ENCODE peak calls at places on chromosomes 5 and 9, in eight cellular contexts. A is bronchial epithelial cell, Y is transverse colon, C is cardiac muscle cell, Q is AG04449, H is heart left ventricle, M is A549, V is left ventricle myocardium inferior. B is an unnamed sample.

GRCh38 chr5:14234204-14234603 is 91.1 kb downstream of the TRIO start:
- DNase-seq in A (peak; percentile 70), Y (no peak), C (no peak), Q (no peak), H (no peak), M (peak; percentile 34), V (no peak), B (no peak)

GRCh38 chr9:26530841-26531240 is 361.8 kb downstream of the CAAP1 start:
- DNase-seq in A (no peak), Y (no peak), C (no peak), Q (no peak), H (no peak), M (no peak), V (no peak), B (no peak)

GRCh38 chr5:10556893-10557746 is 6.8 kb upstream of the ANKRD33B start:
- DNase-seq in A (no peak), Y (no peak), C (no peak), Q (no peak), H (no peak), M (peak; percentile 69), V (no peak), B (no peak)

GRCh38 chr9:123691904-123692303 is 238.0 kb downstream of the DENND1A start:
- DNase-seq in A (no peak), Y (no peak), C (no peak), Q (no peak), H (no peak), M (no peak), V (no peak), B (no peak)

GRCh38 chr5:179930788-179931473 is 23.2 kb upstream of the TBC1D9B start:
- DNase-seq in A (no peak), Y (no peak), C (no peak), Q (no peak), H (no peak), M (no peak), V (no peak), B (no peak)

GRCh38 chr5:115379622-115380344 is 83.3 kb upstream of the CCDC112 start:
- DNase-seq in A (peak; percentile 84), Y (peak; percentile 32), C (no peak), Q (no peak), H (no peak), M (no peak), V (no peak), B (no peak)

GRCh38 chr5:157689942-157690689 is 18.8 kb downstream of the C5orf52 start:
- DNase-seq in A (no peak), Y (no peak), C (no peak), Q (no peak), H (no peak), M (no peak), V (no peak), B (no peak)

GRCh38 chr5:58046371-58046770 is 413.5 kb downstream of the PLK2 start:
- DNase-seq in A (no peak), Y (no peak), C (no peak), Q (no peak), H (no peak), M (no peak), V (no peak), B (no peak)

GRCh38 chr9:89815061-89815902 is 210.5 kb downstream of the GADD45G start:
- DNase-seq in A (no peak), Y (no peak), C (no peak), Q (no peak), H (no peak), M (no peak), V (no peak), B (no peak)

GRCh38 chr9:121676916-121677315 is 25.5 kb downstream of the DAB2IP start:
- DNase-seq in A (no peak), Y (no peak), C (no peak), Q (no peak), H (no peak), M (no peak), V (no peak), B (no peak)

GRCh38 chr5:68460147-68460760 is 244.7 kb downstream of the PIK3R1 start:
- DNase-seq in A (peak; percentile 74), Y (peak; percentile 26), C (peak; percentile 73), Q (no peak), H (peak; percentile 23), M (peak; percentile 69), V (no peak), B (no peak)

GRCh38 chr9:83701769-83702168 is 6.0 kb downstream of the UBQLN1 start:
- DNase-seq in A (peak; percentile 63), Y (no peak), C (no peak), Q (peak; percentile 47), H (no peak), M (peak; percentile 11), V (no peak), B (peak; percentile 59)

GRCh38 chr5:174549254-174549653 is 175.1 kb upstream of the MSX2 start:
- DNase-seq in A (no peak), Y (no peak), C (no peak), Q (no peak), H (no peak), M (no peak), V (no peak), B (no peak)

GRCh38 chr9:137920753-137921152 is 43.2 kb downstream of the CACNA1B start:
- DNase-seq in A (no peak), Y (no peak), C (no peak), Q (no peak), H (no peak), M (no peak), V (no peak), B (no peak)

GRCh38 chr9:94870793-94871558 is 144.5 kb downstream of the AOPEP start:
- DNase-seq in A (peak; percentile 57), Y (no peak), C (no peak), Q (no peak), H (peak; percentile 75), M (peak; percentile 73), V (peak; percentile 65), B (peak; percentile 76)

GRCh38 chr5:135332519-135333150 is 66.4 kb downstream of the MACROH2A1 start:
- DNase-seq in A (peak; percentile 67), Y (no peak), C (peak; percentile 54), Q (no peak), H (no peak), M (peak; percentile 68), V (no peak), B (no peak)

GRCh38 chr9:13351768-13352386 is 72.4 kb upstream of the MPDZ start:
- DNase-seq in A (peak; percentile 51), Y (no peak), C (peak; percentile 61), Q (no peak), H (no peak), M (peak; percentile 56), V (no peak), B (peak; percentile 10)

GRCh38 chr5:157266286-157267007 is 524 bp downstream of the CYFIP2 start:
- DNase-seq in A (no peak), Y (peak; percentile 66), C (peak; percentile 49), Q (no peak), H (no peak), M (no peak), V (no peak), B (no peak)

GRCh38 chr9:78769684-78770083 is 472.8 kb downstream of the PSAT1 start:
- DNase-seq in A (peak; percentile 33), Y (no peak), C (no peak), Q (no peak), H (no peak), M (peak; percentile 2), V (no peak), B (no peak)

GRCh38 chr5:149694007-149694406 is 36.1 kb upstream of the PPARGC1B start:
- DNase-seq in A (peak; percentile 20), Y (no peak), C (peak; percentile 87), Q (no peak), H (peak; percentile 78), M (no peak), V (peak; percentile 69), B (no peak)

GRCh38 chr5:149688406-149688805 is 41.7 kb upstream of the PPARGC1B start:
- DNase-seq in A (no peak), Y (no peak), C (no peak), Q (no peak), H (no peak), M (no peak), V (no peak), B (no peak)

GRCh38 chr5:149687789-149688188 is 42.3 kb upstream of the PPARGC1B start:
- DNase-seq in A (no peak), Y (no peak), C (no peak), Q (no peak), H (no peak), M (no peak), V (no peak), B (no peak)

GRCh38 chr5:149697001-149697400 is 33.1 kb upstream of the PPARGC1B start:
- DNase-seq in A (peak; percentile 78), Y (no peak), C (no peak), Q (no peak), H (no peak), M (no peak), V (no peak), B (no peak)

GRCh38 chr5:149693482-149693881 is 36.6 kb upstream of the PPARGC1B start:
- DNase-seq in A (no peak), Y (no peak), C (no peak), Q (no peak), H (no peak), M (no peak), V (no peak), B (no peak)
- TF ChIP-seq CTCF in A (no peak), Y (no peak), C (no peak), Q (no peak), H (no peak), M (no peak), V (no peak), B (no peak)

GRCh38 chr5:34460496-34460895 is 195.6 kb upstream of the RAI14 start:
- DNase-seq in A (no peak), Y (no peak), C (no peak), Q (no peak), H (no peak), M (no peak), V (no peak), B (no peak)
- H3K4me3 ChIP-seq in A (no peak overlapping the region), Y (no peak overlapping the region), C (no peak overlapping the region), Q (no peak overlapping the region), H (no peak overlapping the region), M (no peak overlapping the region), V (no peak overlapping the region), B (no peak overlapping the region)

GRCh38 chr9:33813712-33814641 is 3.0 kb upstream of the UBE2R2 start:
- DNase-seq in A (peak; percentile 84), Y (no peak), C (peak; percentile 48), Q (no peak), H (no peak), M (peak; percentile 60), V (no peak), B (peak; percentile 44)
- TF ChIP-seq CTCF in A (peak; percentile 47), Y (peak; percentile 82), C (peak; percentile 59), Q (peak; percentile 25), H (peak; percentile 90), M (peak; percentile 85), V (peak; percentile 81), B (peak; percentile 55)

DNA sequence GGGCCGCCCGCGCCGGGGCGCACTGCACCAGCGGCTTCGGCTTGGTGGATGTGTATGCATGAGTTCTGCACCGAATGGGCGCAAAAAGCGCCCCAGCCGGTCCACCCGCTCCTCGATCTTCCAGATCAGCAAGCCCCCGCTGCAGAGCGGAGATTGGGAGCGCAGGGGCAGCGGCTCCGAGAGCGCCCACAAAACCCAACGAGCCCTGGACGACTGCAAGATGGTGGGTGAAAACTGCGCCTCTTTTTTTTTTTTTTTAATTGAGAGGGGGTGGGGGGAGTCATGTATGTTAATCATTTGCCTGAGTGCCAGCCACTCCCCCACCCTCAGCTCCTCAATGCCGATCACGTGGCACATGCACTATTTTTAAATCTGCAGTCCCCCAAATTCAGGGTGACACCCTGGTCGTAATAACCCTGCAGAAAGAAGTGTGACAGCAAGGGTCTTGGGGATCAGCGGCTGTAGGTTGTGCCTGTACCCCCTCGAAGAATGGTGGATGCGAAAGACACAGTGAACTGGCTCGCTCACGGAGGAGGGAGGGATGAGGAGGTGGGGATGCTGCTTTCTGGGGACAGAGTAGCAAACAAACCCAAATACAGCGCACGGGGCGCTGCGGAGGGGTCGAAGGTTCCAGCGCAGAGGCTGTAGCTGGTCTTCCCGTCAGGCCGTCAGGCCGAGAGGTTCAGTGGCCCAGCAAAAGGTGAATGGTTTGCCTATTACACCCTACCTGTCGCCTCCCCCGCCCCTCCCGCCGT is 929 bp downstream of the RGS7BP start:
- DNase-seq in A (no peak), Y (no peak), C (peak; percentile 24), Q (no peak), H (no peak), M (no peak), V (no peak), B (no peak)
- H3K4me3 ChIP-seq in A (peak overlapping the region; percentile 44), Y (peak overlapping the region; percentile 26), C (peak overlapping the region; percentile 47), Q (peak overlapping the region; percentile 40), H (peak overlapping the region; percentile 68), M (peak overlapping the region; percentile 41), V (peak overlapping the region; percentile 72), B (no peak overlapping the region)